ENCODE peak calls at places on chromosomes 5 and 9, in four cellular contexts. One of them, this sample, is unnamed.
A peak's percentile ranks its signal among the peaks of the same experiment; 100 is the strongest.

GRCh38 chr9:15592317-15592716 is 39.5 kb downstream of the CCDC171 start:
- DNase-seq in psoas muscle: no peak
- DNase-seq in astrocyte of the spinal cord: no peak
- DNase-seq in stomach: no peak
- DNase-seq in this sample: no peak

GRCh38 chr9:38084556-38084880 is 15.5 kb upstream of the SHB start:
- DNase-seq in psoas muscle: no peak
- DNase-seq in astrocyte of the spinal cord: no peak
- DNase-seq in stomach: no peak
- DNase-seq in this sample: no peak

GRCh38 chr5:15320896-15321295 is 179.1 kb upstream of the FBXL7 start:
- DNase-seq in psoas muscle: no peak
- DNase-seq in astrocyte of the spinal cord: no peak
- DNase-seq in stomach: no peak
- DNase-seq in this sample: no peak

GRCh38 chr9:74147906-74148305 is 349.2 kb upstream of the RORB start:
- DNase-seq in psoas muscle: no peak
- DNase-seq in astrocyte of the spinal cord: peak; percentile 15
- DNase-seq in stomach: no peak
- DNase-seq in this sample: no peak

GRCh38 chr9:90219548-90220118 is 423.0 kb downstream of the DIRAS2 start:
- DNase-seq in psoas muscle: no peak
- DNase-seq in astrocyte of the spinal cord: no peak
- DNase-seq in stomach: peak; percentile 41
- DNase-seq in this sample: no peak

GRCh38 chr5:33332804-33333203 is 108.0 kb upstream of the TARS1 start:
- DNase-seq in psoas muscle: no peak
- DNase-seq in astrocyte of the spinal cord: no peak
- DNase-seq in stomach: no peak
- DNase-seq in this sample: no peak

GRCh38 chr5:124920909-124921666 is 174.6 kb upstream of the ZNF608 start:
- DNase-seq in psoas muscle: no peak
- DNase-seq in astrocyte of the spinal cord: no peak
- DNase-seq in stomach: no peak
- DNase-seq in this sample: no peak

GRCh38 chr5:16855475-16855874 is 80.6 kb downstream of the MYO10 start:
- DNase-seq in psoas muscle: no peak
- DNase-seq in astrocyte of the spinal cord: no peak
- DNase-seq in stomach: peak; percentile 39
- DNase-seq in this sample: no peak

GRCh38 chr9:131804826-131805225 is 65.0 kb upstream of the RAPGEF1 start:
- DNase-seq in psoas muscle: no peak
- DNase-seq in astrocyte of the spinal cord: no peak
- DNase-seq in stomach: no peak
- DNase-seq in this sample: no peak

GRCh38 chr9:100322954-100323536 is 29.7 kb downstream of the TEX10 start:
- DNase-seq in psoas muscle: no peak
- DNase-seq in astrocyte of the spinal cord: peak; percentile 56
- DNase-seq in stomach: peak; percentile 38
- DNase-seq in this sample: no peak
- TF ChIP-seq CTCF in psoas muscle: peak; percentile 59
- TF ChIP-seq CTCF in astrocyte of the spinal cord: peak; percentile 67
- TF ChIP-seq CTCF in stomach: no peak
- TF ChIP-seq CTCF in this sample: peak; percentile 77

GRCh38 chr5:914174-914573 is 21.5 kb downstream of the TRIP13 start:
- DNase-seq in psoas muscle: no peak
- DNase-seq in astrocyte of the spinal cord: no peak
- DNase-seq in stomach: no peak
- DNase-seq in this sample: no peak

GRCh38 chr5:910769-911160 is 18.1 kb downstream of the TRIP13 start:
- DNase-seq in psoas muscle: no peak
- DNase-seq in astrocyte of the spinal cord: no peak
- DNase-seq in stomach: no peak
- DNase-seq in this sample: no peak

GRCh38 chr5:911601-912000 is 18.9 kb downstream of the TRIP13 start:
- DNase-seq in psoas muscle: no peak
- DNase-seq in astrocyte of the spinal cord: peak; percentile 87
- DNase-seq in stomach: no peak
- DNase-seq in this sample: no peak

GRCh38 chr5:914612-915011 is 21.9 kb downstream of the TRIP13 start:
- DNase-seq in psoas muscle: no peak
- DNase-seq in astrocyte of the spinal cord: no peak
- DNase-seq in stomach: no peak
- DNase-seq in this sample: no peak

GRCh38 chr5:912356-913091 is 19.8 kb downstream of the TRIP13 start:
- DNase-seq in psoas muscle: no peak
- DNase-seq in astrocyte of the spinal cord: peak; percentile 98
- DNase-seq in stomach: peak; percentile 53
- DNase-seq in this sample: no peak
- TF ChIP-seq CTCF in psoas muscle: no peak
- TF ChIP-seq CTCF in astrocyte of the spinal cord: peak; percentile 35
- TF ChIP-seq CTCF in stomach: no peak
- TF ChIP-seq CTCF in this sample: no peak

DNA sequence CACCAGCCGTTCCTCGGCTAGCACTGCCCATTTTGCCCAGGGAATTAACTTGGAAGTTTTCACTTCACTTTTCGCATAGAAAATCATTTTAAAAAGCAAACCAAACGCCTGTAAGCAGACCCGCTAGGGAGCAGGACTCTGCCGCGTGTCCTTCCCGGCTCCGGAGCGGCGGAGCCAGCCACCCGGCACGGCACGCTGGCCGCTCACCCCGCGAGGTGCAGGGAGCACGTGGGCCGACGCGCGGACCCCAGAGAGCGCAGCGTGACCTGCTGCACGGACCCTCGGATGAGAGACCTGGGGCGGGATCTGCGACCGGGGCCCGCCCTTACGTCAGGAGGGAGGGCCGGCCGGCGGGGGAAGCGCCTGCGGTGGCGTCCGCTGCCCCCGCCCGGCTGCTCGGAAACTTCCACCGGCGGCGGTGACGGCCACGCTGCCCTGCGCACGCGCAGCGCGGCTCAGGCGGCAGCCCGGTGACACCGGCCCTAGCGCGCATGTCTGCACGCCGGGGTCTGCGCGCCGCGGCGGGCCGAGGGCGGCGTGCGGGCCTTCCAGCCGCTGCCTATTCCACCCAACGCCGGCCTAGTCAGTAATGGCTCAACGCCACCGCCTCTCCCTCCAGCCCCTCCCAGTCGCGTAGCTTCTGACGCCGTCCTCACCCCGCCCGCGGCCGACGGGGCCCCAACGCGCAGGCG is 504 bp upstream of the TENT4A start:
- DNase-seq in psoas muscle: peak; percentile 97
- DNase-seq in astrocyte of the spinal cord: peak; percentile 98
- DNase-seq in stomach: peak; percentile 98
- DNase-seq in this sample: peak; percentile 96
- TF ChIP-seq CTCF in psoas muscle: no peak
- TF ChIP-seq CTCF in astrocyte of the spinal cord: no peak
- TF ChIP-seq CTCF in stomach: no peak
- TF ChIP-seq CTCF in this sample: no peak

DNA sequence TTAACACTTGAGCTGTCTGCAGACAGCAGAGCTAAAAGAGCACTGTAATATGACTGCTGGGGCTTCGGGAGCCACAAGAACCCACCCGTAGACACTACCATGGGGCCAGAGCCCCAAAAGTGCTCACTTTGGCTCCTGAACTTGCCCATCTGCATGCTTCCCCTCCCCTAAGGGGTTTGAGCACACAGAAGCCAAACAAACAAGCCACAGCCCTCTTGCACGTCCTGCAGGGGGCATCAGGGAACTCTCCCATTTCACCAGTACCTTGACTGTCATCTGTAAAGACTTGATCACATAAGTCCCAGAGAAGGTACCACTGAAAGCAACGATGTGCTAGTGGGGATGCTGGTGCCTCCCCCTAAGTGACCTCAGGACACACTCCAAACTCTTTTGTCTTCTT is 681.8 kb downstream of the SEMA5A start:
- DNase-seq in psoas muscle: no peak
- DNase-seq in astrocyte of the spinal cord: no peak
- DNase-seq in stomach: no peak
- DNase-seq in this sample: no peak
- TF ChIP-seq CTCF in psoas muscle: no peak
- TF ChIP-seq CTCF in astrocyte of the spinal cord: peak; percentile 47
- TF ChIP-seq CTCF in stomach: no peak
- TF ChIP-seq CTCF in this sample: peak; percentile 56

DNA sequence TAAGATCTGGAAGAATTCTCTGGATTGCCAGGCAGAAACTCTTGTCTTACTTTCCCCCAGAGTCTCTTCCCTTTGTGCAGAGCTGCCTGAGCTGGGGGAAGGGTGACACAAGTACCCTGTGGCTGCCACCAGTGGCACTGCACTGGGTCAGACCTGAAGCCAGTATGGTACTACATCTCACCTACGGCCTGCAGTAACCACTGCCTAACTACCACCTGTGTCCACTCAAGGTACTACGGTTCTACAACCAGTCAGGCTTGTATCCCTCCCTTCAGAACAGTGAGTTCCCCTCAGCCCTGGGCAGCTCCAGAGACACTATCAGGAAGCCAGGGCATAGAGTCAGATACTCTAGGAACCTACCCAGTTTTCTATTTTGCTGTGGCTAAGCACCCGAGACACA is 212.0 kb upstream of the POU5F2 start:
- DNase-seq in psoas muscle: no peak
- DNase-seq in astrocyte of the spinal cord: no peak
- DNase-seq in stomach: no peak
- DNase-seq in this sample: no peak
- TF ChIP-seq CTCF in psoas muscle: no peak
- TF ChIP-seq CTCF in astrocyte of the spinal cord: no peak
- TF ChIP-seq CTCF in stomach: no peak
- TF ChIP-seq CTCF in this sample: no peak

DNA sequence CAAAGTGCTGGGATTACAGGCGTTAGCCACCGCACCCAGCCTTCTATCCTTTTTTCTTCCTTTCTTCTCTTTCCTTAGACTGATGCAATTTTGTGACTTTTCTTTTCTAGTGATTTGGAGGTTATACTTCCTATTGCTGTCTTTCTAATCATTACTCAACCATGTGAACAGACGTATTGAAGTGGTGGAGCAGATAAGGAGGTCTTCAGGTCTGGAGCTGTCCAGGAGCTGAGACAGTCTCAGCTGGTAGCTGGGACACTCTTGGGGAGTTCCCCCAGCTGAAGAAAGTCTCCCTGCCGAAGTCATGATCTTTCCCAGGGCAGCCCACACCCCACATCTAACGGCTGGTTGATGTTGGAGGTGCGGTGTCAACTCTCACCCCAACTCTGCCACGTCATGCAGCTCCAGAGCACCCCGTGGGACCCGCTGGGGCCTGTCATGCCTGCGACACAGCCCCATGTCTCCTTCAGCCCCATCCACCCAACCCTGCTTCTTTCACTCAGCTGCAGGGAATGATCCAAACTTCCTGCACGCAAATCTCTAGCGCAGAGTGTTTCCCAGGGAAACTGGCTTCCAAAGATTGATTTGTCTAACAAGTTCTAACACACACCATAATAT is 41.1 kb downstream of the NSUN2 start:
- DNase-seq in psoas muscle: no peak
- DNase-seq in astrocyte of the spinal cord: no peak
- DNase-seq in stomach: no peak
- DNase-seq in this sample: no peak
- TF ChIP-seq CTCF in psoas muscle: no peak
- TF ChIP-seq CTCF in astrocyte of the spinal cord: no peak
- TF ChIP-seq CTCF in stomach: no peak
- TF ChIP-seq CTCF in this sample: no peak

GRCh38 chr5:66796306-66797292 is 200.4 kb downstream of the MAST4 start:
- DNase-seq in psoas muscle: no peak
- DNase-seq in astrocyte of the spinal cord: peak; percentile 7
- DNase-seq in stomach: no peak
- DNase-seq in this sample: no peak
- TF ChIP-seq CTCF in psoas muscle: no peak
- TF ChIP-seq CTCF in astrocyte of the spinal cord: peak; percentile 44
- TF ChIP-seq CTCF in stomach: no peak
- TF ChIP-seq CTCF in this sample: peak; percentile 44

GRCh38 chr9:134168731-134169130 is 4.4 kb upstream of the RNU6ATAC start:
- DNase-seq in psoas muscle: no peak
- DNase-seq in astrocyte of the spinal cord: no peak
- DNase-seq in stomach: no peak
- DNase-seq in this sample: no peak
- TF ChIP-seq CTCF in psoas muscle: no peak
- TF ChIP-seq CTCF in astrocyte of the spinal cord: peak; percentile 36
- TF ChIP-seq CTCF in stomach: no peak
- TF ChIP-seq CTCF in this sample: peak; percentile 28